ENCODE peak calls at places on chromosomes 12 and 14, in four cellular contexts. B is NCI-H1417; N is AML-193; X is stimulated activated CD8-positive, alpha-beta memory T cell treated with anti-CD3 and anti-CD28 coated beads, Interleukin-2, amount 100 ng/mL, for 48 hours. J is an unnamed sample.

GRCh38 chr12:10672231-10672868 is 1.5 kb downstream of the STYK1 start:
- DNase-seq in B (no peak), N (no peak), X (no peak), J (no peak)

GRCh38 chr14:64388533-64389243 is 535 bp downstream of the MTHFD1 start:
- DNase-seq in B (peak), N (no peak), X (peak), J (peak)

GRCh38 chr12:45292486-45293195 is 76.7 kb downstream of the ANO6 start:
- DNase-seq in B (peak), N (no peak), X (no peak), J (no peak)

GRCh38 chr12:6178981-6179761 is 21.0 kb upstream of the CD9 start:
- DNase-seq in B (no peak), N (no peak), X (no peak), J (no peak)

GRCh38 chr12:123142948-123143752 is 7.7 kb downstream of the PITPNM2 start:
- DNase-seq in B (peak), N (no peak), X (no peak), J (no peak)

GRCh38 chr12:75823475-75823874 is 208.1 kb downstream of the PHLDA1 start:
- DNase-seq in B (no peak), N (no peak), X (no peak), J (no peak)

GRCh38 chr12:65896743-65897142 is 72.5 kb downstream of the HMGA2 start:
- DNase-seq in B (no peak), N (no peak), X (no peak), J (no peak)

GRCh38 chr14:74596747-74597456 is 15.1 kb downstream of the LTBP2 start:
- DNase-seq in B (no peak), N (no peak), X (no peak), J (no peak)

GRCh38 chr12:119715268-119715620 is 47.3 kb downstream of the PRKAB1 start:
- DNase-seq in B (no peak), N (no peak), X (no peak), J (no peak)